ENCODE peak calls at places on chromosomes 5 and 9, in six cellular contexts. One of them, this sample, is unnamed.

GRCh38 chr5:132639706-132640130 is 18.3 kb upstream of the IL13 start:
- DNase-seq in mesenchymal stem cell: no peak
- DNase-seq in IMR-90: no peak
- DNase-seq in H9: no peak
- DNase-seq in H1: no peak
- DNase-seq in trophoblast cell: no peak
- DNase-seq in this sample: no peak

GRCh38 chr5:180286-180918 is 10.9 kb upstream of the LRRC14B start:
- DNase-seq in mesenchymal stem cell: no peak
- DNase-seq in IMR-90: no peak
- DNase-seq in H9: no peak
- DNase-seq in H1: no peak
- DNase-seq in trophoblast cell: peak
- DNase-seq in this sample: no peak

GRCh38 chr5:15669826-15670225 is 169.8 kb downstream of the FBXL7 start:
- DNase-seq in mesenchymal stem cell: no peak
- DNase-seq in IMR-90: no peak
- DNase-seq in H9: no peak
- DNase-seq in H1: no peak
- DNase-seq in trophoblast cell: no peak
- DNase-seq in this sample: no peak

GRCh38 chr5:61768692-61769281 is 436.7 kb downstream of the ZSWIM6 start:
- DNase-seq in mesenchymal stem cell: peak
- DNase-seq in IMR-90: peak
- DNase-seq in H9: peak
- DNase-seq in H1: peak
- DNase-seq in trophoblast cell: peak
- DNase-seq in this sample: peak

GRCh38 chr9:124835026-124835501 is 18.2 kb upstream of the WDR38 start:
- DNase-seq in mesenchymal stem cell: peak
- DNase-seq in IMR-90: peak
- DNase-seq in H9: no peak
- DNase-seq in H1: no peak
- DNase-seq in trophoblast cell: no peak
- DNase-seq in this sample: no peak

GRCh38 chr9:1354066-1354465 is 303.9 kb downstream of the DMRT2 start:
- DNase-seq in mesenchymal stem cell: no peak
- DNase-seq in IMR-90: no peak
- DNase-seq in H9: no peak
- DNase-seq in H1: no peak
- DNase-seq in trophoblast cell: no peak
- DNase-seq in this sample: no peak

GRCh38 chr5:140565024-140565779 is 574 bp downstream of the SLC35A4 start:
- DNase-seq in mesenchymal stem cell: peak
- DNase-seq in IMR-90: peak
- DNase-seq in H9: no peak
- DNase-seq in H1: no peak
- DNase-seq in trophoblast cell: no peak
- DNase-seq in this sample: no peak

GRCh38 chr5:41785061-41785460 is 85.2 kb downstream of the OXCT1 start:
- DNase-seq in mesenchymal stem cell: no peak
- DNase-seq in IMR-90: no peak
- DNase-seq in H9: no peak
- DNase-seq in H1: no peak
- DNase-seq in trophoblast cell: no peak
- DNase-seq in this sample: no peak

GRCh38 chr5:173833200-173833599 is 54.9 kb upstream of the CPEB4 start:
- DNase-seq in mesenchymal stem cell: no peak
- DNase-seq in IMR-90: no peak
- DNase-seq in H9: no peak
- DNase-seq in H1: no peak
- DNase-seq in trophoblast cell: no peak
- DNase-seq in this sample: no peak

GRCh38 chr5:154276932-154277331 is 86.4 kb downstream of the GALNT10 start:
- DNase-seq in mesenchymal stem cell: peak
- DNase-seq in IMR-90: peak
- DNase-seq in H9: no peak
- DNase-seq in H1: no peak
- DNase-seq in trophoblast cell: no peak
- DNase-seq in this sample: no peak

GRCh38 chr9:135607401-135608293 is 31.7 kb downstream of the GLT6D1 start:
- DNase-seq in mesenchymal stem cell: no peak
- DNase-seq in IMR-90: no peak
- DNase-seq in H9: peak
- DNase-seq in H1: no peak
- DNase-seq in trophoblast cell: no peak
- DNase-seq in this sample: no peak

GRCh38 chr5:172509405-172509781 is 55.1 kb upstream of the SH3PXD2B start:
- DNase-seq in mesenchymal stem cell: no peak
- DNase-seq in IMR-90: no peak
- DNase-seq in H9: peak
- DNase-seq in H1: no peak
- DNase-seq in trophoblast cell: no peak
- DNase-seq in this sample: no peak

GRCh38 chr5:3220201-3220600 is 375.4 kb upstream of the IRX1 start:
- DNase-seq in mesenchymal stem cell: no peak
- DNase-seq in IMR-90: no peak
- DNase-seq in H9: no peak
- DNase-seq in H1: no peak
- DNase-seq in trophoblast cell: no peak
- DNase-seq in this sample: no peak

GRCh38 chr5:65883461-65883860 is 42.9 kb upstream of the ERBIN start:
- DNase-seq in mesenchymal stem cell: no peak
- DNase-seq in IMR-90: no peak
- DNase-seq in H9: no peak
- DNase-seq in H1: no peak
- DNase-seq in trophoblast cell: no peak
- DNase-seq in this sample: no peak

GRCh38 chr5:177049285-177049684 is 26.8 kb downstream of the ZNF346 start:
- DNase-seq in mesenchymal stem cell: no peak
- DNase-seq in IMR-90: no peak
- DNase-seq in H9: no peak
- DNase-seq in H1: no peak
- DNase-seq in trophoblast cell: no peak
- DNase-seq in this sample: no peak

GRCh38 chr5:159097461-159098284 is 2.0 kb downstream of the EBF1 start:
- DNase-seq in mesenchymal stem cell: peak
- DNase-seq in IMR-90: peak
- DNase-seq in H9: peak
- DNase-seq in H1: no peak
- DNase-seq in trophoblast cell: no peak
- DNase-seq in this sample: peak

GRCh38 chr9:86600291-86600690 is 246.1 kb upstream of the TUT7 start:
- DNase-seq in mesenchymal stem cell: peak
- DNase-seq in IMR-90: peak
- DNase-seq in H9: no peak
- DNase-seq in H1: no peak
- DNase-seq in trophoblast cell: peak
- DNase-seq in this sample: no peak

GRCh38 chr9:127612993-127613954 is 1.2 kb downstream of the STXBP1 start:
- DNase-seq in mesenchymal stem cell: peak
- DNase-seq in IMR-90: peak
- DNase-seq in H9: peak
- DNase-seq in H1: no peak
- DNase-seq in trophoblast cell: peak
- DNase-seq in this sample: no peak

GRCh38 chr9:136361047-136361756 is 2.3 kb downstream of the DNLZ start:
- DNase-seq in mesenchymal stem cell: peak
- DNase-seq in IMR-90: peak
- DNase-seq in H9: no peak
- DNase-seq in H1: no peak
- DNase-seq in trophoblast cell: no peak
- DNase-seq in this sample: no peak

GRCh38 chr9:18569941-18570630 is 96.1 kb downstream of the ADAMTSL1 start:
- DNase-seq in mesenchymal stem cell: no peak
- DNase-seq in IMR-90: no peak
- DNase-seq in H9: no peak
- DNase-seq in H1: no peak
- DNase-seq in trophoblast cell: no peak
- DNase-seq in this sample: no peak

GRCh38 chr5:33148076-33148501 is 292.7 kb upstream of the TARS1 start:
- DNase-seq in mesenchymal stem cell: peak
- DNase-seq in IMR-90: peak
- DNase-seq in H9: no peak
- DNase-seq in H1: no peak
- DNase-seq in trophoblast cell: peak
- DNase-seq in this sample: no peak

GRCh38 chr5:66171349-66172344 is 27.5 kb downstream of the SREK1 start:
- DNase-seq in mesenchymal stem cell: peak
- DNase-seq in IMR-90: peak
- DNase-seq in H9: no peak
- DNase-seq in H1: no peak
- DNase-seq in trophoblast cell: peak
- DNase-seq in this sample: no peak

GRCh38 chr5:74655716-74656115 is 15.2 kb upstream of the ENC1 start:
- DNase-seq in mesenchymal stem cell: no peak
- DNase-seq in IMR-90: no peak
- DNase-seq in H9: no peak
- DNase-seq in H1: no peak
- DNase-seq in trophoblast cell: no peak
- DNase-seq in this sample: no peak

GRCh38 chr5:55035480-55035879 is 11.4 kb downstream of the GZMK start:
- DNase-seq in mesenchymal stem cell: no peak
- DNase-seq in IMR-90: no peak
- DNase-seq in H9: no peak
- DNase-seq in H1: no peak
- DNase-seq in trophoblast cell: no peak
- DNase-seq in this sample: no peak
- H3K14ac ChIP-seq in mesenchymal stem cell: no peak
- H3K14ac ChIP-seq in IMR-90: no peak
- H3K14ac ChIP-seq in H9: no peak
- H3K14ac ChIP-seq in H1: no peak
- H3K14ac ChIP-seq in trophoblast cell: no peak
- H3K14ac ChIP-seq in this sample: no peak

GRCh38 chr9:97981828-97982164 is 1.3 kb upstream of the ANP32B start:
- DNase-seq in mesenchymal stem cell: peak
- DNase-seq in IMR-90: no peak
- DNase-seq in H9: no peak
- DNase-seq in H1: no peak
- DNase-seq in trophoblast cell: no peak
- DNase-seq in this sample: no peak

GRCh38 chr9:97984188-97985057 is 1.3 kb downstream of the ANP32B start:
- DNase-seq in mesenchymal stem cell: peak
- DNase-seq in IMR-90: peak
- DNase-seq in H9: peak
- DNase-seq in H1: no peak
- DNase-seq in trophoblast cell: peak
- DNase-seq in this sample: peak

GRCh38 chr9:97983524-97984187 is 515 bp downstream of the ANP32B start:
- DNase-seq in mesenchymal stem cell: peak
- DNase-seq in IMR-90: peak
- DNase-seq in H9: peak
- DNase-seq in H1: no peak
- DNase-seq in trophoblast cell: peak
- DNase-seq in this sample: no peak

GRCh38 chr9:97982191-97982718 is 886 bp upstream of the ANP32B start:
- DNase-seq in mesenchymal stem cell: peak
- DNase-seq in IMR-90: no peak
- DNase-seq in H9: no peak
- DNase-seq in H1: no peak
- DNase-seq in trophoblast cell: no peak
- DNase-seq in this sample: no peak

GRCh38 chr9:97982719-97983523 is at the start of gene ANP32B:
- DNase-seq in mesenchymal stem cell: peak
- DNase-seq in IMR-90: peak
- DNase-seq in H9: peak
- DNase-seq in H1: peak
- DNase-seq in trophoblast cell: peak
- DNase-seq in this sample: peak
- H2BK120ac ChIP-seq in mesenchymal stem cell: peak
- H2BK120ac ChIP-seq in IMR-90: peak
- H2BK120ac ChIP-seq in H9: no peak
- H2BK120ac ChIP-seq in H1: no peak
- H2BK120ac ChIP-seq in trophoblast cell: peak
- H2BK120ac ChIP-seq in this sample: peak

GRCh38 chr5:123471385-123471784 is 40.6 kb upstream of the CSNK1G3 start:
- DNase-seq in mesenchymal stem cell: no peak
- DNase-seq in IMR-90: no peak
- DNase-seq in H9: no peak
- DNase-seq in H1: no peak
- DNase-seq in trophoblast cell: no peak
- DNase-seq in this sample: no peak
- H3K14ac ChIP-seq in mesenchymal stem cell: no peak
- H3K14ac ChIP-seq in IMR-90: no peak
- H3K14ac ChIP-seq in H9: no peak
- H3K14ac ChIP-seq in H1: no peak
- H3K14ac ChIP-seq in trophoblast cell: no peak
- H3K14ac ChIP-seq in this sample: no peak

GRCh38 chr5:35484241-35484640 is 133.4 kb upstream of the SPEF2 start:
- DNase-seq in mesenchymal stem cell: no peak
- DNase-seq in IMR-90: no peak
- DNase-seq in H9: no peak
- DNase-seq in H1: no peak
- DNase-seq in trophoblast cell: no peak
- DNase-seq in this sample: no peak
- H2BK120ac ChIP-seq in mesenchymal stem cell: no peak
- H2BK120ac ChIP-seq in IMR-90: no peak
- H2BK120ac ChIP-seq in H9: no peak
- H2BK120ac ChIP-seq in H1: no peak
- H2BK120ac ChIP-seq in trophoblast cell: no peak
- H2BK120ac ChIP-seq in this sample: no peak

DNA sequence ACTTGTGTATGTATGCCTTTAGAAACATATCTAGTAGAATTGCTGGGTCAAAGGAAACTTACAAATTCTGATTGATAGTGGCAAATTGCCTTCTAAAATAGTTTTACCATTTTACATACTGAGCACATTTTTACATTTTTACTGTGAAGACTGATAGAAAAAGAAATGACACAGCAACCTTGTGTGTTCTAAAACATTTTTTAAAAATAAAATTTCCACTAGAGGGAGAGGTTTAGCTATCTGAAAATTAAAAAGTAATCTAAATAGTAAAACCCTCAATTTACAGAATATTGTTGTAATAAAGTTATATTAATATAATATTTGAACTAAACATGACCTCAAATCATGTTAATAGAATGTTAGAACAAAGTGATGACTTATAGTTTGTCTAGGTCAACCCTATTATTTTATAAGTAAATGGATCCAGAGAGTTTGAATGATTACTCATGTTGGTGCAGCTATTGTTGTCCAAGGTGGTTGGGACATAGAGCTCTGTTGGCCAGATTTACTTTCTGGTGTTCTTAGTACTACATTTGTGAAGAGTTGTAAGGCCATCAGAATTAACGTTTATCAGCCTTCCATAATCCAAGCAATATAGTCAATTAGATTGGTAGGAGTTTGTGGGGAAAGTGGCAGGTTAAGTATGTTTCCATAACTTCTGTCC is 17.2 kb downstream of the CENPP start:
- DNase-seq in mesenchymal stem cell: no peak
- DNase-seq in IMR-90: peak
- DNase-seq in H9: no peak
- DNase-seq in H1: no peak
- DNase-seq in trophoblast cell: no peak
- DNase-seq in this sample: no peak
- H3K14ac ChIP-seq in mesenchymal stem cell: no peak
- H3K14ac ChIP-seq in IMR-90: no peak
- H3K14ac ChIP-seq in H9: no peak
- H3K14ac ChIP-seq in H1: no peak
- H3K14ac ChIP-seq in trophoblast cell: no peak
- H3K14ac ChIP-seq in this sample: no peak